ENCODE peak calls at places on chromosomes 7 and 10, in nine cellular contexts. R is transverse colon, F is NB4, Q is K562, M is gastrocnemius medialis, I is endothelial cell of umbilical vein, G is cardiac fibroblast, H is heart right ventricle, J is fibroblast of mammary gland. N is an unnamed sample.

GRCh38 chr7:157394246-157395191 is 57.7 kb downstream of the DNAJB6 start:
- DNase-seq in Q (no peak), F (no peak), M (no peak), J (peak; percentile 71), I (no peak), G (no peak), H (no peak), R (no peak), N (no peak)

GRCh38 chr10:73763343-73763742 is 18.5 kb upstream of the CHCHD1 start:
- DNase-seq in G (no peak), H (no peak), Q (no peak), I (no peak), F (no peak), M (no peak), R (no peak), J (no peak), N (peak; percentile 34)

GRCh38 chr7:130932088-130932487 is 198.1 kb upstream of the KLF14 start:
- DNase-seq in H (no peak), I (no peak), M (no peak), J (no peak), G (no peak), F (no peak), R (no peak), Q (no peak), N (no peak)

GRCh38 chr10:122053314-122053713 is 64.4 kb downstream of the TACC2 start:
- DNase-seq in J (no peak), H (no peak), F (no peak), M (peak; percentile 10), G (no peak), Q (no peak), R (no peak), I (no peak), N (no peak)

GRCh38 chr10:75003891-75004290 is 107.6 kb upstream of the SAMD8 start:
- DNase-seq in J (no peak), H (no peak), R (no peak), F (no peak), I (no peak), Q (no peak), M (no peak), G (no peak), N (no peak)

GRCh38 chr10:1178506-1178905 is 122.3 kb downstream of the WDR37 start:
- DNase-seq in J (no peak), M (no peak), G (no peak), I (no peak), H (no peak), R (no peak), Q (no peak), F (no peak), N (no peak)

GRCh38 chr10:30456262-30456661 is 22.3 kb downstream of the MAP3K8 start:
- DNase-seq in F (peak; percentile 75), M (no peak), Q (no peak), R (peak; percentile 42), I (peak; percentile 52), J (no peak), H (no peak), G (no peak), N (peak; percentile 90)

GRCh38 chr7:103879411-103879810 is 110.0 kb downstream of the RELN start:
- DNase-seq in H (no peak), R (no peak), I (no peak), Q (no peak), F (no peak), J (no peak), M (no peak), G (no peak), N (no peak)

GRCh38 chr7:69817096-69817495 is 218.8 kb downstream of the AUTS2 start:
- DNase-seq in J (peak; percentile 86), H (no peak), I (no peak), F (no peak), Q (no peak), R (no peak), G (peak; percentile 51), M (no peak), N (no peak)

GRCh38 chr7:128160296-128160695 is 80.8 kb upstream of the LEP start:
- DNase-seq in H (no peak), J (no peak), F (no peak), G (no peak), I (no peak), Q (no peak), M (no peak), R (no peak), N (no peak)

GRCh38 chr10:122307669-122308486 is 36.8 kb downstream of the BTBD16 start:
- DNase-seq in M (peak; percentile 62), G (peak; percentile 99), H (peak; percentile 40), J (peak; percentile 98), I (peak; percentile 99), Q (no peak), R (peak; percentile 41), F (no peak), N (peak; percentile 41)

GRCh38 chr7:155509725-155510551 is 36.4 kb downstream of the CNPY1 start:
- DNase-seq in R (no peak), F (peak; percentile 18), G (no peak), I (no peak), J (no peak), H (no peak), M (no peak), Q (no peak), N (no peak)

GRCh38 chr7:41220275-41220674 is 482.6 kb downstream of the INHBA start:
- DNase-seq in R (no peak), H (no peak), J (no peak), G (no peak), M (no peak), I (no peak), Q (no peak), F (no peak), N (no peak)

GRCh38 chr10:43196131-43196980 is 58.1 kb downstream of the CSGALNACT2 start:
- DNase-seq in J (no peak), M (peak; percentile 7), R (no peak), Q (no peak), H (no peak), I (no peak), F (no peak), G (no peak), N (no peak)

GRCh38 chr7:99624487-99624886 is 7.7 kb downstream of the ZSCAN25 start:
- DNase-seq in F (peak; percentile 99), R (peak; percentile 34), H (no peak), J (no peak), Q (no peak), G (no peak), I (no peak), M (no peak), N (no peak)

GRCh38 chr10:77873558-77874380 is 52.8 kb downstream of the DLG5 start:
- DNase-seq in J (peak; percentile 78), G (peak; percentile 44), M (peak; percentile 56), F (peak; percentile 94), I (peak; percentile 58), R (peak; percentile 55), Q (no peak), H (no peak), N (peak; percentile 90)

GRCh38 chr7:8015095-8015745 is 46.6 kb downstream of the GLCCI1 start:
- DNase-seq in F (no peak), I (peak; percentile 38), H (no peak), Q (no peak), J (no peak), R (no peak), M (no peak), G (no peak), N (no peak)

DNA sequence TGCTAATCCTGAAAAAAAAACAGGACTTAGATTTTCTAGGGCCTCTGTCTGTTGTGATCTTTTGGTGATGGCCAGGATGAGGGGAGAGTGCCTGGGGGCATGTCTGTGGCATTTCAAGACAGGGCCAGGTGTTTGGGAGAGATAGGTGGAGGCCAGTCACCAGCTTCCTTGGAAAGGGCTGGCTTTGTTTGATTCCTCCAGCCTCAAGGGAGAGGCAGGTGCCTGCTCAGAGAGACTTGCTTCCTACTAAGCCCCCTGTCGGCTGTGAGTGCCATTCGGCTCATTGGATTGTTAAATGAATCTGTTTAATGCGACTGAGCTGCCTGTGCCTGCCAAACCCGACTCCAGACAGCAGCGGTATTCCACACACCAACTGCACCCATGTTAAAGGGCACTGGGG is 304.1 kb upstream of the COBL start:
- DNase-seq in M (no peak), G (no peak), I (no peak), F (no peak), Q (no peak), R (no peak), H (no peak), J (no peak), N (no peak)
- TF ChIP-seq CTCF in M (no peak), G (no peak), I (no peak), F (no peak), Q (no peak), R (no peak), H (no peak), J (no peak), N (no peak)

DNA sequence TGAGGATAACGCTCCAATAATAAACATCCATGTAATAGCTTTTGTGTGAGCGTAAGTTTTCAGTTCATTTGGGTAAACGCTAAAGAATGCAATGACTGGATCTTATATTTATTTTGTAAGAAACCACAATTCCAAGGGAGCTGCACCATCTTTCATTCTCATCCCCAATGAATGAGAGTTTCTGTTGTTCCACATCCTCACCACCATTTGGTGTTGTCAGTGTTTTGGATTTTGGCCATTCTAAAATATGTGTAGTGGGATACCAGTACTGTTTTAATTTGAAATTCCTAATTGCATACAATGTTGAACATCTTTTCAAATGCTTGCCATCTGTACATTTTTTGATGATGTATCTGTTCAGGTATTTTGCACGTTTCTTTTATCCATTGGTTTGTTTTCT is 50.9 kb upstream of the SEMA3D start:
- DNase-seq in I (no peak), R (no peak), F (no peak), J (peak; percentile 3), M (no peak), G (no peak), H (no peak), Q (no peak), N (no peak)
- H3K4me3 ChIP-seq in I (no peak overlapping the region), R (no peak overlapping the region), F (no peak overlapping the region), J (no peak overlapping the region), M (no peak overlapping the region), G (no peak overlapping the region), H (no peak overlapping the region), Q (no peak overlapping the region), N (no peak overlapping the region)

DNA sequence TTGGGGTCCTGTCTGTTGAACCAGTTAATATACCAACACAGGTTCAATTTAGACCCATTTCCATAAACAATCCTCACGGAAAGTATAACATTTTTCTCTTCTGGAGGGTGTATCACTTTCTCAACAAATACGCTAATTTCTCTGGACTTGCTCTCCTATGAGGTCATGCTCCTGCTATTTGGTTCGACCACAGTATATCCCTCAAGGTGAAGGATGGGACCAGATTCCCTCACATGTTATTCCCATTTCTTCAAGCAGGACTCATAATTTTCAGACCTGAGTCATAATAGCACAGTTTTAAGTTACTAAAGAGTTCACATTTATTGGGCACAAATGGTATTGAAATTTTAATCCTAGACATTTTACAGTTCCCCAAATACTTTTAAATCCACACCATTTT is 57.2 kb downstream of the ADAM12 start:
- DNase-seq in Q (no peak), F (no peak), G (no peak), I (no peak), J (peak; percentile 85), M (no peak), H (no peak), R (no peak), N (no peak)
- TF ChIP-seq CTCF in Q (no peak), F (no peak), G (no peak), I (no peak), J (no peak), M (no peak), H (no peak), R (no peak), N (no peak)

DNA sequence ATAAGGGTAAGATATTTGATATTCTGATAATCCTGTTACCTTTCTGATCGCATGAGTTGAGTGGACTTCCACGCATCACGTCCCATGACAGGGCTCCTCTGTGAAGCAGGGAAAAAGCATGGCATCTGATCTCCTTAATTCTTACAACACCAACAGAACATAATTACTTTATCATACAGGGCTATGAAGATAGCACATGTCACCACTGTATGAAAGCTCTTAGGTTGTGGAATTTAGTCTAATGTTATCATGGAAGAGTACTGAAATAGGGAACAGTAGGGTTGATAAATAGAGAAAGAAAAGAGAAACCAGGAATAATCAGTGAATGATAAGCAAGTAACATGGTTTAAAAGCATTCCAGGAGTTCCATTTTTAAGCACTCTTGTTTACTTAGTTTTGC is 212.0 kb downstream of the CACNB2 start:
- DNase-seq in G (no peak), Q (no peak), I (no peak), F (no peak), R (no peak), J (no peak), H (no peak), M (no peak), N (no peak)
- H3K4me3 ChIP-seq in G (no peak overlapping the region), Q (no peak overlapping the region), I (no peak overlapping the region), F (no peak overlapping the region), R (no peak overlapping the region), J (no peak overlapping the region), H (no peak overlapping the region), M (no peak overlapping the region), N (no peak overlapping the region)